ENCODE peak calls at places on chromosomes 2 and 18, in six cellular contexts. U, S, L, D, W and O are unnamed samples.

GRCh38 chr2:215863687-215864086 is 149.7 kb downstream of the MREG start:
- DNase-seq in U (no peak), S (no peak), L (no peak), D (no peak), W (no peak), O (no peak)

GRCh38 chr2:1082456-1083205 is 132.0 kb downstream of the SNTG2 start:
- DNase-seq in U (no peak), S (no peak), L (no peak), D (peak), W (no peak), O (no peak)

GRCh38 chr18:22998336-22998735 is 65.2 kb downstream of the RBBP8 start:
- DNase-seq in U (no peak), S (no peak), L (no peak), D (no peak), W (no peak), O (no peak)

GRCh38 chr2:101041413-101041812 is 39.3 kb downstream of the RPL31 start:
- DNase-seq in U (no peak), S (no peak), L (no peak), D (no peak), W (no peak), O (no peak)

GRCh38 chr2:149597050-149598013 is 9.8 kb upstream of the MMADHC start:
- DNase-seq in U (no peak), S (peak), L (no peak), D (peak), W (peak), O (no peak)

GRCh38 chr2:236604971-236605734 is 35.5 kb downstream of the ACKR3 start:
- DNase-seq in U (no peak), S (no peak), L (no peak), D (peak), W (no peak), O (no peak)

GRCh38 chr2:190023860-190024259 is 38.7 kb downstream of the MSTN start:
- DNase-seq in U (no peak), S (peak), L (no peak), D (peak), W (no peak), O (peak)

GRCh38 chr18:27656167-27656778 is 471.2 kb upstream of the CHST9 start:
- DNase-seq in U (no peak), S (peak), L (no peak), D (no peak), W (no peak), O (no peak)

GRCh38 chr2:58527656-58528055 is 286.5 kb upstream of the FANCL start:
- DNase-seq in U (no peak), S (no peak), L (no peak), D (no peak), W (no peak), O (no peak)

GRCh38 chr2:121254748-121255147 is 30.3 kb downstream of the TFCP2L1 start:
- DNase-seq in U (no peak), S (no peak), L (no peak), D (no peak), W (no peak), O (no peak)

GRCh38 chr18:62717059-62717849 is 1.9 kb downstream of the PHLPP1 start:
- DNase-seq in U (no peak), S (peak), L (no peak), D (peak), W (peak), O (no peak)

GRCh38 chr2:34979148-34979547 is 1376.4 kb upstream of the CRIM1 start:
- DNase-seq in U (no peak), S (no peak), L (no peak), D (no peak), W (no peak), O (no peak)

GRCh38 chr2:60463249-60463648 is 90.2 kb downstream of the BCL11A start:
- DNase-seq in U (peak), S (peak), L (no peak), D (no peak), W (no peak), O (no peak)

GRCh38 chr18:76495435-76496199 is 575 bp upstream of the ZNF516 start:
- DNase-seq in U (no peak), S (peak), L (peak), D (peak), W (no peak), O (no peak)

GRCh38 chr18:28176674-28176932 is 327 bp downstream of the CDH2 start:
- DNase-seq in U (no peak), S (no peak), L (peak), D (peak), W (no peak), O (no peak)

GRCh38 chr2:62287895-62288589 is 92.1 kb downstream of the B3GNT2 start:
- DNase-seq in U (peak), S (peak), L (no peak), D (no peak), W (peak), O (no peak)

GRCh38 chr2:154375625-154376020 is 322.9 kb upstream of the KCNJ3 start:
- DNase-seq in U (no peak), S (no peak), L (no peak), D (peak), W (no peak), O (no peak)

GRCh38 chr2:72147303-72147970 is at the start of gene CYP26B1:
- DNase-seq in U (peak), S (no peak), L (peak), D (peak), W (no peak), O (no peak)

GRCh38 chr18:25594351-25594750 is 242.4 kb upstream of the ZNF521 start:
- DNase-seq in U (no peak), S (peak), L (no peak), D (no peak), W (no peak), O (no peak)

GRCh38 chr2:198517961-198518360 is 713.6 kb downstream of the PLCL1 start:
- DNase-seq in U (no peak), S (no peak), L (no peak), D (no peak), W (no peak), O (no peak)
- H3K4me3 ChIP-seq in U (no peak), S (no peak), L (no peak), D (no peak), W (no peak), O (no peak)

GRCh38 chr2:220460257-220460985 is 833.0 kb downstream of the SLC4A3 start:
- DNase-seq in U (no peak), S (no peak), L (no peak), D (peak), W (no peak), O (no peak)
- TF ChIP-seq CTCF in U (peak), S (peak), L (no peak), D (peak), W (no peak), O (no peak)

GRCh38 chr2:219426534-219427136 is 8.0 kb upstream of the SPEG start:
- DNase-seq in U (no peak), S (no peak), L (no peak), D (no peak), W (no peak), O (no peak)

GRCh38 chr2:219426068-219426443 is 7.9 kb downstream of the DES start:
- DNase-seq in U (no peak), S (no peak), L (no peak), D (no peak), W (no peak), O (no peak)

GRCh38 chr2:219423656-219424378 is 5.6 kb downstream of the DES start:
- DNase-seq in U (no peak), S (no peak), L (peak), D (no peak), W (no peak), O (no peak)

GRCh38 chr2:219422944-219423534 is 4.9 kb downstream of the DES start:
- DNase-seq in U (no peak), S (no peak), L (no peak), D (no peak), W (no peak), O (no peak)

GRCh38 chr2:219425238-219426067 is 7.3 kb downstream of the DES start:
- DNase-seq in U (no peak), S (no peak), L (no peak), D (no peak), W (no peak), O (no peak)
- H3K4me3 ChIP-seq in U (no peak), S (no peak), L (no peak), D (no peak), W (no peak), O (no peak)

DNA sequence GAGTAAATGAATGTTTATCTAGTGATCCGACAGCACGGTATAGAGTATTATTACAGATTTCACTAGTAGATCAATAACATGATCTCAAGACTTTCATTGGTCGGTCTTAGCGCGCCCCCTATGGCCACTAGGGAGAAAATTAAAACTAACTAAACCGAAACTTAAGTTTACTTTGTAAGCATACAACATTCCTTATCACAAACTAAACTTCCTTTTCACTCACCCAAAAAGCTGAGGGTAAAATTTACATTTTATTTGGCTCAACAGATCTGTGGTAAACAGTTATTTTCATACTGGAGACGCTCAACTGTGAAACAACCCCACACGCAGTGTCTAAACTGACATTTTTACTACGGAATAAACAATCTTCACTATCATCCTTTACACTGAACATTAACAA is 215.6 kb upstream of the MAP2 start:
- DNase-seq in U (no peak), S (no peak), L (no peak), D (peak), W (no peak), O (no peak)
- TF ChIP-seq CTCF in U (peak), S (peak), L (no peak), D (peak), W (no peak), O (no peak)

GRCh38 chr2:74499269-74499939 is at the start of gene LBX2:
- DNase-seq in U (no peak), S (no peak), L (no peak), D (peak), W (no peak), O (no peak)
- H3K4me3 ChIP-seq in U (peak), S (peak), L (no peak), D (peak), W (peak), O (peak)

GRCh38 chr2:207276248-207276647 is 110.5 kb upstream of the KLF7 start:
- DNase-seq in U (no peak), S (no peak), L (no peak), D (no peak), W (no peak), O (no peak)
- TF ChIP-seq CTCF in U (no peak), S (no peak), L (no peak), D (no peak), W (no peak), O (no peak)